ENCODE peak calls at places on chromosomes 11 and 22, in four cellular contexts. H, X, O and K are unnamed samples.

GRCh38 chr22:22406445-22406844 is 102.1 kb downstream of the ZNF280B start:
- DNase-seq in H (no peak), X (no peak), O (no peak), K (peak; percentile 74)

GRCh38 chr11:4156571-4156970 is 62.0 kb downstream of the RRM1 start:
- DNase-seq in H (no peak), X (no peak), O (no peak), K (no peak)

GRCh38 chr22:17086301-17086700 is 1.5 kb downstream of the IL17RA start:
- DNase-seq in H (peak; percentile 46), X (no peak), O (no peak), K (no peak)

GRCh38 chr11:47216141-47216798 is 1.5 kb downstream of the DDB2 start:
- DNase-seq in H (peak; percentile 70), X (peak; percentile 67), O (no peak), K (no peak)

GRCh38 chr11:118473537-118473936 is 37.2 kb downstream of the KMT2A start:
- DNase-seq in H (no peak), X (no peak), O (no peak), K (no peak)

GRCh38 chr11:128796275-128796674 is 70.8 kb downstream of the KCNJ1 start:
- DNase-seq in H (no peak), X (no peak), O (no peak), K (no peak)

GRCh38 chr11:77201370-77201769 is 73.3 kb downstream of the MYO7A start:
- DNase-seq in H (no peak), X (no peak), O (no peak), K (no peak)

GRCh38 chr11:95337175-95337957 is 106.4 kb upstream of the SESN3 start:
- DNase-seq in H (peak; percentile 74), X (peak; percentile 46), O (peak; percentile 80), K (peak; percentile 92)

GRCh38 chr11:130313383-130314183 is 1.1 kb downstream of the ZBTB44 start:
- DNase-seq in H (no peak), X (no peak), O (no peak), K (no peak)

GRCh38 chr11:128783513-128783912 is 83.6 kb downstream of the KCNJ1 start:
- DNase-seq in H (no peak), X (no peak), O (no peak), K (no peak)

GRCh38 chr11:78228467-78228866 is 39.7 kb downstream of the USP35 start:
- DNase-seq in H (peak; percentile 59), X (no peak), O (no peak), K (peak; percentile 70)

GRCh38 chr11:106875013-106875412 is 143.3 kb downstream of the GUCY1A2 start:
- DNase-seq in H (no peak), X (no peak), O (no peak), K (no peak)

GRCh38 chr22:37209140-37209845 is 3.0 kb downstream of the SSTR3 start:
- DNase-seq in H (peak; percentile 29), X (no peak), O (no peak), K (no peak)

GRCh38 chr11:79371152-79371551 is 69.7 kb downstream of the TENM4 start:
- DNase-seq in H (no peak), X (no peak), O (no peak), K (no peak)

GRCh38 chr11:79472736-79473536 is 32.1 kb upstream of the TENM4 start:
- DNase-seq in H (no peak), X (no peak), O (no peak), K (peak; percentile 79)

GRCh38 chr22:48496226-48496845 is 1331.3 kb downstream of the BRD1 start:
- DNase-seq in H (no peak), X (no peak), O (peak; percentile 51), K (no peak)

GRCh38 chr11:84345597-84345996 is 1059.4 kb upstream of the CCDC90B start:
- DNase-seq in H (no peak), X (no peak), O (no peak), K (no peak)

GRCh38 chr11:47768090-47768620 is 1.0 kb upstream of the FNBP4 start:
- DNase-seq in H (peak; percentile 79), X (peak; percentile 83), O (no peak), K (no peak)

GRCh38 chr11:66112640-66113098 is 42.6 kb downstream of the PACS1 start:
- DNase-seq in H (no peak), X (peak; percentile 25), O (no peak), K (no peak)

GRCh38 chr11:1708716-1709115 is 11.7 kb downstream of the KRTAP5-6 start:
- DNase-seq in H (peak; percentile 15), X (no peak), O (no peak), K (no peak)

GRCh38 chr11:2267871-2268825 is 2.2 kb downstream of the ASCL2 start:
- DNase-seq in H (peak; percentile 47), X (no peak), O (peak; percentile 40), K (peak; percentile 60)

GRCh38 chr11:66075273-66075672 is 5.2 kb downstream of the PACS1 start:
- DNase-seq in H (no peak), X (no peak), O (no peak), K (no peak)

GRCh38 chr11:65014146-65014960 is at the start of gene ARL2:
- DNase-seq in H (no peak), X (no peak), O (peak; percentile 96), K (peak; percentile 97)

DNA sequence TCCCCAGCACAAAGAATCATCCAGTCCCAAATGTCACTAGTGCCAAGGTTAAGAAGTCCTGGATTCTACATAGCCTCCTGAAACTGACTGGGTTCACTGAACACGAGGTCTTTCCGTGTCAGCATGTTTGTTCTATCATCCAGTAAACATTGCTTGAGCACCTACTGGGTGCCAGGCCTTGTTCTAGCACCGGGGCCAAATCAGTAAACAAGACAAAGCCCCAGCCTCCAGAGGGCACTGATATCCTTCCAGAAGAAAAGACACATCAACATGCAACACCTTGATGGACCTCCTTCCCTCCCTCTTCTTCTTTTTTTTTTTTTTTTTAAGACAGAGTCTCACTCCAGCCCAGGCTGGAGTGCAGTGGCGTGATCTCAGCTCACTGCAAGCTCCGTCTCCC is 26.9 kb downstream of the TPST2 start:
- DNase-seq in H (no peak), X (no peak), O (no peak), K (no peak)
- TF ChIP-seq CTCF in H (no peak), X (no peak), O (no peak), K (no peak)

DNA sequence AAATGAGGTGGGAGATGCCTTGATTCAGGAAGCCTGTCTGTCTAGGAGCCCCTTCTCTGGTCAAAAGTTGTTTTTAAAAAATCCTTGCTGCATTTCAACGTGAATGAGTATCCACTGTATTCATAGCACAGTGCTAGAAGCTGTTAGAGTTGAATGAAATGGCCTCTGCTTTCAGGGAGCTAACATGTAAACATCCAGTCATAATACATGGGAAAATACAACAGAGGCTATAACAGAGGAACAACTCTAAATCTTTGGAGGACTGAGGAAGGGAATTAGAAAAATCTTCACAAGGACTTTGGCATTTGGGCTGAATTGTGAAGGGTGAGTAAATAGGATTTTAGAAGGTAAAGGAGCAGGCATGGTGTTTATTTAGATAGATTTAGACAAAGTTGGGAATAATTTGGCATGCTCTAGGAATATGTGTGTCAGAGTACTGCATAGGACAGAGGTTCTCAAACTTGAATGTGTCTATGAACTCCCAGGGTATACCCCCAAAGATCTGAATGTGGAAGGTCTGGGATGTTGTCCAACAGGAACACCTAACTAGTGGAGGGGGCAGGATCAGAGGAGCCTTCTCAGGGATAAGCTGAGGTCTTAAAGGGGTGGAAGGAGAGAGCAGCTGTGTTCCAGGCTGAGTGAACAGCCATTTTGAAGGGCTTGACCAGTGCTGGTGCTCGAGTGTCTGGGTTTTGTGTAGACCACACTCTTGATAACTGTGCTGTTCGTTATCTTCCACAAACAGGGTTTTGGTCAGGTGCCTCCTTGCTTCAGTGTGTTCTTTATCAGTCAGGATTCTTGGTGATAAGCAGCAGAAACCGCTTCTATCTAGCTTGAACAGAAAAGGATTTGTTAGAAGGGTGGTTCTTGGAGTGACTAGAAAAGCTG is 12.7 kb downstream of the SREBF2 start:
- DNase-seq in H (no peak), X (no peak), O (no peak), K (no peak)
- H3K4me3 ChIP-seq in H (no peak overlapping the region), X (no peak overlapping the region), O (no peak overlapping the region), K (no peak overlapping the region)

GRCh38 chr11:7971846-7972245 is 6.6 kb upstream of the NLRP10 start:
- DNase-seq in H (no peak), X (no peak), O (no peak), K (no peak)
- H3K27ac ChIP-seq in H (no peak overlapping the region), X (no peak overlapping the region), O (no peak overlapping the region), K (no peak overlapping the region)

DNA sequence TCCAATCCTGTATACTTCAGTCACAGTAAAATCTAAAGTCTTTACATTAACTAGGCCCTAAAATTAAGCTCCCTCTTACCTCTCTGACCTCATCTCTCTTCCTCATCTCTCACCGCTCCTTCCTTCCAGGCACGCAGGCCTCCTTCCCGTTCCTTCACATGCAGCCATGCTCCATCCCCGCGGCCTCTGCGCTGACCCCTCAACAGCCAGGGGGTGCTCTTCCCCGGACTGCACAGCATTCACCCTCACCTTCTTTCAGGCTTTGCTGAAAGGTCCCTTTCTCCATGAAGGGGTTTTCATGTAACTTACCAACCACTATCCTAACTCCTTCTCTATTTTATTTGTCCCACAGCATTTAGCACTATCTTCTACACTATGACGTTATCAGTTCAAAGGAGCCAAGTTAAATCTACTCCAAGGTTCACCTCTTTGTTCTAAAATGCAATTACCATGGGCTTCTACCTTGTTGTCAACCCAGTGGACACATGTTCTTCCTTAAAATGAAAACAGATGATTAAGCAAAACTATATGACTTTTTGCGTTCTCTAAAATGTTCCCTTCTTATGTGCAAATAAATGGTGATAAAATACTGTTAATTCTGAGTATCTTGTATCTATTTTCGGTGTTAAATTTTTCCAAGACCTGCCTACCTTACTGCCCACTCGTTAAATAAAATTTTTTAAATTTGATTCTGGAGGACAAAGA is 57.8 kb upstream of the APOA1 start:
- DNase-seq in H (peak; percentile 57), X (no peak), O (no peak), K (no peak)
- TF ChIP-seq CTCF in H (peak; percentile 33), X (no peak), O (no peak), K (peak; percentile 42)

DNA sequence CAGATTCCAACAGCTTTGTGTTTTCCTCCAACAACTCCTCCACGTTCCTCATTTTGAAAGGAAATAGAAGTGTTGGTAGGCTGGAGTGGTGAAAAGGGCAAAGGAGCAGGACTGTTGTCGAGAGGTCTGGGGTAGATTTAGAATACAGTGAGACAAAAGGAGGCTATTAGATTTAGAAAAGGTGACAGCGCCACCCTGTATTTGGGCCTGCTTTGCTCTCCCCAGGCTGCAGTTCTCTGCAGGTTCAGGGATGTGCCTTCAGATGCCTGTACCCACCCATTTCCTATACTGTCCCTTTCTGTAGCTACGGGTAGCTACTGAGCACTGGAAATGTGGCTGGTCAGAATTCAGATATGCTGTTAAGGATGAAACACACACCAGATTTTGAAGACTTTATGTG is 20.8 kb downstream of the MMP13 start:
- DNase-seq in H (no peak), X (no peak), O (no peak), K (no peak)
- H3K4me3 ChIP-seq in H (no peak overlapping the region), X (no peak overlapping the region), O (no peak overlapping the region), K (no peak overlapping the region)

DNA sequence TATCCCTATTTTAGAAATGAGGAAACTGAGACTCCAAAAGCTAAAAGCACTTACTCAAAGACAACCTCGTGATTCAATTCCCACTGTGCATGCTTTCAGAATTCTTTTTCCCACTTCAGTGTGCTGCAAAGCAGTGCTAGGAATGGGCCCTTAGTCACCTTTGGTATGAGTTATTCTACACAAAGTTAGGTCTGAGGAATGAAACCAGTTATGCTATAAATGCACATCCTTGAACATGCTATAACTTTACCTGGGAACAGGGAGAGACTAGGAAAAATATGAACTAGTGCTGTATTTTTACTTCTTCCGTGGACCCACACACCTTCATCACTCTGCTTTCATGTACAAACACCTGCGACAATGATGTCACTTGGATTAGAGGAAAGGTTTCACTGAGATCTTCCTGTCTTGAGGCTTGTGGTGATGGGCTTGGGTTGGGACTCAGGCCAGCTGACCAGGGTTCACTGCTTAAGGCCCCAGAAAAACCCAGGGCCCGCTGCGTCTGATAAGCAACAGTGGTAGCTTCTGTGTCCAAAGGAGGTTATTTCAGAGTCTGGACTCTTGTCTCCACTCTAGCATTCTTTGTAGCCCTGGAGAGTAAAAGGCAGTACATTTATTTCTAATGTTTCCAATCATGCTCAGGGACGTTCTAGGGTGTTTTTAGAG is 81.6 kb downstream of the ZC3H12C start:
- DNase-seq in H (no peak), X (peak; percentile 60), O (no peak), K (no peak)
- H3K27ac ChIP-seq in H (no peak overlapping the region), X (peak overlapping the region; percentile 84), O (peak overlapping the region; percentile 61), K (no peak overlapping the region)